ENCODE peak calls at places on chromosomes 3 and 15, in five cellular contexts. Z is T follicular helper cell; H is activated T-helper 1 cell treated with anti-CD3 and anti-CD28 coated beads, Interleukin-2, amount 50 U/mL, for 16 hours; L is NCI-H1436 treated with DMSO at 0.1 percent for 48 hours; A is activated CD4-positive, alpha-beta T cell treated with anti-CD3 and anti-CD28 coated beads, Interleukin-2, amount 50 U/mL, for 1 hour. T is an unnamed sample.

GRCh38 chr3:99929409-99930139 is 111.9 kb downstream of the CMSS1 start:
- DNase-seq in Z (no peak), H (no peak), L (no peak), A (no peak), T (peak)

GRCh38 chr15:75732809-75733451 is 20.3 kb upstream of the CSPG4 start:
- DNase-seq in Z (peak), H (no peak), L (no peak), A (peak), T (peak)

GRCh38 chr3:36907911-36908646 is 36.8 kb downstream of the TRANK1 start:
- DNase-seq in Z (peak), H (peak), L (no peak), A (peak), T (no peak)

GRCh38 chr3:115760722-115761121 is 137.4 kb downstream of the GAP43 start:
- DNase-seq in Z (no peak), H (no peak), L (no peak), A (no peak), T (peak)

GRCh38 chr3:32743934-32744333 is 58.9 kb downstream of the CNOT10 start:
- DNase-seq in Z (no peak), H (no peak), L (no peak), A (no peak), T (no peak)

GRCh38 chr15:37204698-37205097 is 104.3 kb upstream of the MEIS2 start:
- DNase-seq in Z (no peak), H (no peak), L (no peak), A (no peak), T (no peak)

GRCh38 chr3:128435058-128435457 is 31.6 kb downstream of the DNAJB8 start:
- DNase-seq in Z (no peak), H (no peak), L (no peak), A (no peak), T (peak)

GRCh38 chr3:126365351-126366274 is 8.4 kb upstream of the KLF15 start:
- DNase-seq in Z (no peak), H (no peak), L (no peak), A (no peak), T (no peak)

GRCh38 chr3:111774622-111775021 is 84.4 kb upstream of the PHLDB2 start:
- DNase-seq in Z (no peak), H (no peak), L (no peak), A (no peak), T (no peak)

GRCh38 chr3:5321941-5322340 is 134.4 kb downstream of the EDEM1 start:
- DNase-seq in Z (no peak), H (no peak), L (no peak), A (no peak), T (no peak)

GRCh38 chr15:62758126-62758951 is 284.2 kb upstream of the TPM1 start:
- DNase-seq in Z (no peak), H (no peak), L (no peak), A (no peak), T (peak)

GRCh38 chr3:192409203-192409837 is 318.0 kb downstream of the FGF12 start:
- DNase-seq in Z (no peak), H (no peak), L (no peak), A (no peak), T (peak)

GRCh38 chr3:59326246-59327024 is 276.6 kb upstream of the CFAP20DC start:
- DNase-seq in Z (no peak), H (no peak), L (no peak), A (no peak), T (no peak)

GRCh38 chr3:104273046-104273649 is 1093.6 kb upstream of the ALCAM start:
- DNase-seq in Z (no peak), H (no peak), L (no peak), A (no peak), T (no peak)

GRCh38 chr3:16064660-16065414 is 109.6 kb upstream of the GALNT15 start:
- DNase-seq in Z (no peak), H (no peak), L (no peak), A (no peak), T (no peak)

GRCh38 chr3:149180057-149180573 is 41.5 kb downstream of the CP start:
- DNase-seq in Z (no peak), H (no peak), L (no peak), A (no peak), T (peak)

GRCh38 chr3:123546133-123546755 is 38.6 kb downstream of the HACD2 start:
- DNase-seq in Z (no peak), H (no peak), L (no peak), A (no peak), T (no peak)

GRCh38 chr3:130850044-130850797 is 43.7 kb upstream of the ATP2C1 start:
- DNase-seq in Z (no peak), H (no peak), L (peak), A (peak), T (peak)

GRCh38 chr15:77540346-77541060 is 92.2 kb downstream of the LINGO1 start:
- DNase-seq in Z (no peak), H (no peak), L (no peak), A (no peak), T (no peak)

GRCh38 chr3:28860307-28860706 is 420.6 kb upstream of the RBMS3 start:
- DNase-seq in Z (no peak), H (no peak), L (no peak), A (no peak), T (no peak)

GRCh38 chr3:129585949-129586657 is 20.4 kb downstream of the PLXND1 start:
- DNase-seq in Z (no peak), H (no peak), L (no peak), A (no peak), T (no peak)

GRCh38 chr3:66233033-66233432 is 12.2 kb downstream of the SLC25A26 start:
- DNase-seq in Z (no peak), H (no peak), L (no peak), A (no peak), T (no peak)